ENCODE peak calls at places on chromosomes 12 and 14, in eight cellular contexts. One of them, this sample, is unnamed.

GRCh38 chr14:99716091-99716849 is 32.2 kb downstream of the CYP46A1 start:
- DNase-seq in endothelial cell: no peak
- DNase-seq in fibroblast of the aortic adventitia: no peak
- DNase-seq in COR-L47: no peak
- DNase-seq in fibroblast of mammary gland: no peak
- DNase-seq in NCI-H446: no peak
- DNase-seq in NCI-H2081: no peak
- DNase-seq in naive thymus-derived CD8-positive, alpha-beta T cell: no peak
- DNase-seq in this sample: no peak

GRCh38 chr12:104453133-104453532 is 3.6 kb upstream of the CHST11 start:
- DNase-seq in endothelial cell: no peak
- DNase-seq in fibroblast of the aortic adventitia: no peak
- DNase-seq in COR-L47: no peak
- DNase-seq in fibroblast of mammary gland: no peak
- DNase-seq in NCI-H446: no peak
- DNase-seq in NCI-H2081: no peak
- DNase-seq in naive thymus-derived CD8-positive, alpha-beta T cell: no peak
- DNase-seq in this sample: no peak

GRCh38 chr12:75784591-75784990 is 247.0 kb downstream of the PHLDA1 start:
- DNase-seq in endothelial cell: no peak
- DNase-seq in fibroblast of the aortic adventitia: peak; percentile 34
- DNase-seq in COR-L47: peak; percentile 86
- DNase-seq in fibroblast of mammary gland: no peak
- DNase-seq in NCI-H446: peak; percentile 73
- DNase-seq in NCI-H2081: peak; percentile 76
- DNase-seq in naive thymus-derived CD8-positive, alpha-beta T cell: no peak
- DNase-seq in this sample: peak; percentile 26

GRCh38 chr12:69330475-69331473 is 17.4 kb upstream of the LYZ start:
- DNase-seq in endothelial cell: peak; percentile 25
- DNase-seq in fibroblast of the aortic adventitia: peak; percentile 8
- DNase-seq in COR-L47: no peak
- DNase-seq in fibroblast of mammary gland: no peak
- DNase-seq in NCI-H446: no peak
- DNase-seq in NCI-H2081: peak; percentile 58
- DNase-seq in naive thymus-derived CD8-positive, alpha-beta T cell: peak; percentile 83
- DNase-seq in this sample: no peak

GRCh38 chr14:59688224-59689170 is 111.9 kb upstream of the CCDC175 start:
- DNase-seq in endothelial cell: peak; percentile 59
- DNase-seq in fibroblast of the aortic adventitia: peak; percentile 68
- DNase-seq in COR-L47: peak; percentile 63
- DNase-seq in fibroblast of mammary gland: peak; percentile 61
- DNase-seq in NCI-H446: peak; percentile 71
- DNase-seq in NCI-H2081: peak; percentile 59
- DNase-seq in naive thymus-derived CD8-positive, alpha-beta T cell: no peak
- DNase-seq in this sample: no peak

GRCh38 chr12:131164096-131164872 is 210.6 kb downstream of the ADGRD1 start:
- DNase-seq in endothelial cell: no peak
- DNase-seq in fibroblast of the aortic adventitia: no peak
- DNase-seq in COR-L47: no peak
- DNase-seq in fibroblast of mammary gland: no peak
- DNase-seq in NCI-H446: no peak
- DNase-seq in NCI-H2081: no peak
- DNase-seq in naive thymus-derived CD8-positive, alpha-beta T cell: no peak
- DNase-seq in this sample: no peak

GRCh38 chr14:97380539-97380941 is 583.4 kb downstream of the VRK1 start:
- DNase-seq in endothelial cell: no peak
- DNase-seq in fibroblast of the aortic adventitia: no peak
- DNase-seq in COR-L47: no peak
- DNase-seq in fibroblast of mammary gland: no peak
- DNase-seq in NCI-H446: no peak
- DNase-seq in NCI-H2081: no peak
- DNase-seq in naive thymus-derived CD8-positive, alpha-beta T cell: no peak
- DNase-seq in this sample: no peak

GRCh38 chr12:84955298-84955697 is 42.7 kb upstream of the SLC6A15 start:
- DNase-seq in endothelial cell: no peak
- DNase-seq in fibroblast of the aortic adventitia: no peak
- DNase-seq in COR-L47: no peak
- DNase-seq in fibroblast of mammary gland: peak; percentile 30
- DNase-seq in NCI-H446: no peak
- DNase-seq in NCI-H2081: no peak
- DNase-seq in naive thymus-derived CD8-positive, alpha-beta T cell: no peak
- DNase-seq in this sample: no peak

GRCh38 chr12:68189766-68190700 is 30.5 kb upstream of the IFNG start:
- DNase-seq in endothelial cell: no peak
- DNase-seq in fibroblast of the aortic adventitia: peak; percentile 28
- DNase-seq in COR-L47: no peak
- DNase-seq in fibroblast of mammary gland: peak; percentile 60
- DNase-seq in NCI-H446: no peak
- DNase-seq in NCI-H2081: no peak
- DNase-seq in naive thymus-derived CD8-positive, alpha-beta T cell: no peak
- DNase-seq in this sample: no peak

GRCh38 chr14:87043667-87044200 is 949.2 kb downstream of the GALC start:
- DNase-seq in endothelial cell: no peak
- DNase-seq in fibroblast of the aortic adventitia: no peak
- DNase-seq in COR-L47: no peak
- DNase-seq in fibroblast of mammary gland: no peak
- DNase-seq in NCI-H446: no peak
- DNase-seq in NCI-H2081: no peak
- DNase-seq in naive thymus-derived CD8-positive, alpha-beta T cell: no peak
- DNase-seq in this sample: no peak

GRCh38 chr12:120688527-120689071 is 1.6 kb downstream of the MLEC start:
- DNase-seq in endothelial cell: no peak
- DNase-seq in fibroblast of the aortic adventitia: peak; percentile 47
- DNase-seq in COR-L47: no peak
- DNase-seq in fibroblast of mammary gland: peak; percentile 52
- DNase-seq in NCI-H446: peak; percentile 11
- DNase-seq in NCI-H2081: no peak
- DNase-seq in naive thymus-derived CD8-positive, alpha-beta T cell: no peak
- DNase-seq in this sample: no peak

GRCh38 chr14:106491851-106492250 is 965.5 kb downstream of the TMEM121 start:
- DNase-seq in endothelial cell: no peak
- DNase-seq in fibroblast of the aortic adventitia: no peak
- DNase-seq in COR-L47: peak; percentile 9
- DNase-seq in fibroblast of mammary gland: no peak
- DNase-seq in NCI-H446: peak; percentile 37
- DNase-seq in NCI-H2081: no peak
- DNase-seq in naive thymus-derived CD8-positive, alpha-beta T cell: no peak
- DNase-seq in this sample: no peak

GRCh38 chr12:53122961-53123468 is 19.7 kb downstream of the SOAT2 start:
- DNase-seq in endothelial cell: no peak
- DNase-seq in fibroblast of the aortic adventitia: no peak
- DNase-seq in COR-L47: no peak
- DNase-seq in fibroblast of mammary gland: peak; percentile 38
- DNase-seq in NCI-H446: no peak
- DNase-seq in NCI-H2081: no peak
- DNase-seq in naive thymus-derived CD8-positive, alpha-beta T cell: no peak
- DNase-seq in this sample: no peak

GRCh38 chr14:60652674-60653387 is 3.6 kb upstream of the SIX1 start:
- DNase-seq in endothelial cell: no peak
- DNase-seq in fibroblast of the aortic adventitia: no peak
- DNase-seq in COR-L47: no peak
- DNase-seq in fibroblast of mammary gland: no peak
- DNase-seq in NCI-H446: no peak
- DNase-seq in NCI-H2081: no peak
- DNase-seq in naive thymus-derived CD8-positive, alpha-beta T cell: no peak
- DNase-seq in this sample: no peak

GRCh38 chr12:26721800-26722199 is 111.2 kb downstream of the ITPR2 start:
- DNase-seq in endothelial cell: no peak
- DNase-seq in fibroblast of the aortic adventitia: no peak
- DNase-seq in COR-L47: no peak
- DNase-seq in fibroblast of mammary gland: no peak
- DNase-seq in NCI-H446: peak; percentile 31
- DNase-seq in NCI-H2081: peak; percentile 26
- DNase-seq in naive thymus-derived CD8-positive, alpha-beta T cell: no peak
- DNase-seq in this sample: no peak

GRCh38 chr12:131045705-131046460 is 92.2 kb downstream of the ADGRD1 start:
- DNase-seq in endothelial cell: no peak
- DNase-seq in fibroblast of the aortic adventitia: no peak
- DNase-seq in COR-L47: no peak
- DNase-seq in fibroblast of mammary gland: no peak
- DNase-seq in NCI-H446: no peak
- DNase-seq in NCI-H2081: no peak
- DNase-seq in naive thymus-derived CD8-positive, alpha-beta T cell: no peak
- DNase-seq in this sample: no peak

GRCh38 chr12:40063424-40063823 is 42.5 kb downstream of the SLC2A13 start:
- DNase-seq in endothelial cell: no peak
- DNase-seq in fibroblast of the aortic adventitia: peak; percentile 11
- DNase-seq in COR-L47: peak; percentile 93
- DNase-seq in fibroblast of mammary gland: peak; percentile 14
- DNase-seq in NCI-H446: peak; percentile 85
- DNase-seq in NCI-H2081: peak; percentile 95
- DNase-seq in naive thymus-derived CD8-positive, alpha-beta T cell: no peak
- DNase-seq in this sample: no peak

GRCh38 chr14:31479026-31479425 is 8.8 kb downstream of the GPR33 start:
- DNase-seq in endothelial cell: no peak
- DNase-seq in fibroblast of the aortic adventitia: no peak
- DNase-seq in COR-L47: no peak
- DNase-seq in fibroblast of mammary gland: no peak
- DNase-seq in NCI-H446: no peak
- DNase-seq in NCI-H2081: no peak
- DNase-seq in naive thymus-derived CD8-positive, alpha-beta T cell: no peak
- DNase-seq in this sample: no peak

GRCh38 chr12:46266382-46266791 is 2.5 kb downstream of the SLC38A1 start:
- DNase-seq in endothelial cell: no peak
- DNase-seq in fibroblast of the aortic adventitia: peak; percentile 72
- DNase-seq in COR-L47: peak; percentile 27
- DNase-seq in fibroblast of mammary gland: peak; percentile 78
- DNase-seq in NCI-H446: peak; percentile 33
- DNase-seq in NCI-H2081: peak; percentile 52
- DNase-seq in naive thymus-derived CD8-positive, alpha-beta T cell: peak; percentile 63
- DNase-seq in this sample: peak; percentile 15

GRCh38 chr14:99138999-99139865 is 132.8 kb downstream of the BCL11B start:
- DNase-seq in endothelial cell: no peak
- DNase-seq in fibroblast of the aortic adventitia: no peak
- DNase-seq in COR-L47: no peak
- DNase-seq in fibroblast of mammary gland: no peak
- DNase-seq in NCI-H446: no peak
- DNase-seq in NCI-H2081: no peak
- DNase-seq in naive thymus-derived CD8-positive, alpha-beta T cell: no peak
- DNase-seq in this sample: no peak

GRCh38 chr14:69612014-69612758 is 790 bp downstream of the SUSD6 start:
- DNase-seq in endothelial cell: peak; percentile 39
- DNase-seq in fibroblast of the aortic adventitia: no peak
- DNase-seq in COR-L47: peak; percentile 26
- DNase-seq in fibroblast of mammary gland: peak; percentile 11
- DNase-seq in NCI-H446: no peak
- DNase-seq in NCI-H2081: peak; percentile 29
- DNase-seq in naive thymus-derived CD8-positive, alpha-beta T cell: peak; percentile 70
- DNase-seq in this sample: no peak

GRCh38 chr12:124524231-124524925 is 43.0 kb downstream of the NCOR2 start:
- DNase-seq in endothelial cell: no peak
- DNase-seq in fibroblast of the aortic adventitia: peak; percentile 82
- DNase-seq in COR-L47: no peak
- DNase-seq in fibroblast of mammary gland: peak; percentile 87
- DNase-seq in NCI-H446: no peak
- DNase-seq in NCI-H2081: no peak
- DNase-seq in naive thymus-derived CD8-positive, alpha-beta T cell: no peak
- DNase-seq in this sample: no peak

GRCh38 chr12:101783838-101784237 is 44.6 kb upstream of the SYCP3 start:
- DNase-seq in endothelial cell: no peak
- DNase-seq in fibroblast of the aortic adventitia: no peak
- DNase-seq in COR-L47: no peak
- DNase-seq in fibroblast of mammary gland: no peak
- DNase-seq in NCI-H446: no peak
- DNase-seq in NCI-H2081: no peak
- DNase-seq in naive thymus-derived CD8-positive, alpha-beta T cell: no peak
- DNase-seq in this sample: no peak

GRCh38 chr14:100944052-100944451 is 40.5 kb upstream of the RTL1 start:
- DNase-seq in endothelial cell: no peak
- DNase-seq in fibroblast of the aortic adventitia: no peak
- DNase-seq in COR-L47: no peak
- DNase-seq in fibroblast of mammary gland: no peak
- DNase-seq in NCI-H446: no peak
- DNase-seq in NCI-H2081: no peak
- DNase-seq in naive thymus-derived CD8-positive, alpha-beta T cell: no peak
- DNase-seq in this sample: no peak

GRCh38 chr14:31954991-31955390 is 122.1 kb upstream of the ARHGAP5 start:
- DNase-seq in endothelial cell: no peak
- DNase-seq in fibroblast of the aortic adventitia: no peak
- DNase-seq in COR-L47: no peak
- DNase-seq in fibroblast of mammary gland: peak; percentile 39
- DNase-seq in NCI-H446: no peak
- DNase-seq in NCI-H2081: no peak
- DNase-seq in naive thymus-derived CD8-positive, alpha-beta T cell: no peak
- DNase-seq in this sample: no peak

This sample was measured in DMS 273 treated with DMSO at 0.1 percent for 48 hours.